ENCODE peak calls at places on chromosomes 12 and 14, in five cellular contexts. D is CD4-positive, CD25-positive, alpha-beta regulatory T cell; T is B cell; O is HL-60; Y is A172. L is an unnamed sample.

GRCh38 chr14:63616015-63616414 is 25.7 kb downstream of the WDR89 start:
- DNase-seq in D (no peak), T (no peak), O (peak), Y (no peak), L (no peak)

GRCh38 chr12:94832780-94833760 is 170.4 kb downstream of the NDUFA12 start:
- DNase-seq in D (no peak), T (no peak), O (no peak), Y (no peak), L (no peak)

GRCh38 chr14:100246136-100246535 is 7.2 kb downstream of the YY1 start:
- DNase-seq in D (no peak), T (no peak), O (no peak), Y (no peak), L (no peak)

GRCh38 chr12:7019043-7019569 is 830 bp upstream of the LPCAT3 start:
- DNase-seq in D (no peak), T (no peak), O (no peak), Y (no peak), L (no peak)

GRCh38 chr12:3655331-3655900 is 97.5 kb downstream of the CRACR2A start:
- DNase-seq in D (no peak), T (peak), O (peak), Y (peak), L (no peak)

GRCh38 chr14:87063181-87063580 is 929.8 kb downstream of the GALC start:
- DNase-seq in D (no peak), T (no peak), O (no peak), Y (no peak), L (no peak)

GRCh38 chr14:71647086-71647784 is 285.0 kb upstream of the RGS6 start:
- DNase-seq in D (no peak), T (no peak), O (no peak), Y (no peak), L (no peak)

GRCh38 chr14:49687942-49688700 is at the start of gene POLE2:
- DNase-seq in D (peak), T (peak), O (peak), Y (peak), L (peak)

GRCh38 chr14:93318927-93319326 is 13.9 kb downstream of the BTBD7 start:
- DNase-seq in D (no peak), T (no peak), O (no peak), Y (no peak), L (peak)

GRCh38 chr12:85280138-85280983 is at the start of gene ALX1:
- DNase-seq in D (no peak), T (peak), O (no peak), Y (no peak), L (no peak)